ENCODE peak calls at places on chromosome 7, in four cellular contexts. O is K562, Q is HepG2, T is GM12878. H is an unnamed sample.

GRCh38 chr7:28400838-28401360 is 11.4 kb upstream of the CREB5 start:
- DNase-seq in Q (no peak), O (no peak), T (no peak), H (no peak)

GRCh38 chr7:2553108-2553507 is 2.2 kb downstream of the BRAT1 start:
- DNase-seq in Q (no peak), O (no peak), T (no peak), H (no peak)

GRCh38 chr7:20228654-20229053 is 11.5 kb upstream of the MACC1 start:
- DNase-seq in T (no peak), O (no peak), Q (no peak), H (no peak)

GRCh38 chr7:12467837-12468236 is 64.2 kb upstream of the VWDE start:
- DNase-seq in T (no peak), O (no peak), Q (no peak), H (no peak)

GRCh38 chr7:15461576-15461975 is 100.2 kb downstream of the AGMO start:
- DNase-seq in O (no peak), Q (no peak), T (no peak), H (no peak)

GRCh38 chr7:47600199-47601118 is 18.5 kb upstream of the TNS3 start:
- DNase-seq in Q (no peak), T (no peak), O (no peak), H (no peak)

GRCh38 chr7:42107484-42107883 is 129.5 kb downstream of the GLI3 start:
- DNase-seq in T (no peak), Q (no peak), O (no peak), H (no peak)

GRCh38 chr7:153290066-153290465 is 530.5 kb downstream of the ACTR3B start:
- DNase-seq in Q (no peak), O (no peak), T (no peak), H (no peak)

GRCh38 chr7:65463184-65463583 is 89.5 kb downstream of the ZNF92 start:
- DNase-seq in T (no peak), O (no peak), Q (no peak), H (no peak)

GRCh38 chr7:51344406-51344805 is 27.8 kb upstream of the COBL start:
- DNase-seq in T (no peak), Q (peak; percentile 27), O (no peak), H (no peak)

GRCh38 chr7:11491811-11492210 is 340.2 kb downstream of the THSD7A start:
- DNase-seq in T (no peak), O (no peak), Q (no peak), H (no peak)

GRCh38 chr7:93148727-93149126 is 542 bp upstream of the SAMD9L start:
- DNase-seq in T (no peak), Q (no peak), O (no peak), H (no peak)

GRCh38 chr7:7524121-7524520 is 11.6 kb downstream of the COL28A1 start:
- DNase-seq in Q (no peak), T (no peak), O (no peak), H (no peak)

GRCh38 chr7:23205861-23206510 is 24.1 kb downstream of the NUP42 start:
- DNase-seq in Q (no peak), T (no peak), O (no peak), H (no peak)

GRCh38 chr7:73537051-73537450 is 15.0 kb upstream of the BAZ1B start:
- DNase-seq in Q (no peak), O (no peak), T (no peak), H (no peak)

DNA sequence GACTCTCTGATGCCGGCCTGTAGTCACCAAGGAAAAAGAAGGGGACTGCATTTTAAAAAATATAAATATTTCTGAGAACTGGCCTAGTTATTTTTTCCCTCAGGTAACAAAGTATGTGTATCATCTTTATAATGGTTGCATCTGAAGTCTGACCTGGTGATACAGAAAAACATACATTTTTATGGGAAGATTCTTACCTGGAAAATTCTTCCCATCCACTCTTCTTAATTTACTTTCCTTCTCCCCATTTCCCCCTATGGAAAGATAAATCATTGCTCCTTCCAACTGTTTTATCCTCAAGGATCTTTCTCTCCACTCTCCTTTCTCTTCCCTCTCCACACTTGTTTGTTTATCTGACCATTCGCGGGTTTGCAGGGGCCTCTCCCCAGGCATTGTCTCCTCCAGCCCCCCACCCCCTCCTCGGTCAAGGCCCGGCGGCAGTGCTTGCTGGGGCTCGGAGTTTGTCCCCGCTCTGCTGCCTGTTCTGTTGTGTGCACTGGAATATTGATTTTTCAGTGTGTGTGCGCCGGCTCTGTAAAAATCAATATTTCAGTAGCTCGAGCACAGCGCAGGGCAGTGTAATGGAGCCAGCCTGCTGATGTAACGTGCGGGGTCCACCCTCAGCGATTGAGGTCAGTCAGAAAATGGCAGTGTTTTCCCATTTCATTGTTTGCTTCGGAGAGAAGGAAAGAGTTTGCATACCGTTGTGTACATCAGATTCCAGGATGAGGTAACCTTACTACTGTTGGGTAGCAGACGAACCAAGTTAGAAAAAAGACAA is 199.5 kb upstream of the NFE2L3 start:
- DNase-seq in T (no peak), O (no peak), Q (peak; percentile 93), H (no peak)
- TF ChIP-seq ESRRA in T (no peak), O (no peak), Q (peak; percentile 51), H (no peak)

GRCh38 chr7:157493017-157493416 is 156.2 kb downstream of the DNAJB6 start:
- DNase-seq in Q (no peak), O (no peak), T (no peak), H (no peak)

GRCh38 chr7:157487046-157487770 is 150.4 kb downstream of the DNAJB6 start:
- DNase-seq in T (no peak), O (no peak), Q (no peak), H (no peak)

GRCh38 chr7:157488326-157488725 is 151.5 kb downstream of the DNAJB6 start:
- DNase-seq in O (no peak), Q (no peak), T (no peak), H (peak; percentile 39)

GRCh38 chr7:157488966-157489365 is 152.2 kb downstream of the DNAJB6 start:
- DNase-seq in Q (no peak), T (no peak), O (no peak), H (no peak)

GRCh38 chr7:157490465-157490912 is 153.7 kb downstream of the DNAJB6 start:
- DNase-seq in T (peak; percentile 25), O (peak; percentile 74), Q (peak; percentile 66), H (peak; percentile 77)
- TF ChIP-seq JUNB in T (no peak), O (peak; percentile 62), Q (no peak), H (peak; percentile 70)

DNA sequence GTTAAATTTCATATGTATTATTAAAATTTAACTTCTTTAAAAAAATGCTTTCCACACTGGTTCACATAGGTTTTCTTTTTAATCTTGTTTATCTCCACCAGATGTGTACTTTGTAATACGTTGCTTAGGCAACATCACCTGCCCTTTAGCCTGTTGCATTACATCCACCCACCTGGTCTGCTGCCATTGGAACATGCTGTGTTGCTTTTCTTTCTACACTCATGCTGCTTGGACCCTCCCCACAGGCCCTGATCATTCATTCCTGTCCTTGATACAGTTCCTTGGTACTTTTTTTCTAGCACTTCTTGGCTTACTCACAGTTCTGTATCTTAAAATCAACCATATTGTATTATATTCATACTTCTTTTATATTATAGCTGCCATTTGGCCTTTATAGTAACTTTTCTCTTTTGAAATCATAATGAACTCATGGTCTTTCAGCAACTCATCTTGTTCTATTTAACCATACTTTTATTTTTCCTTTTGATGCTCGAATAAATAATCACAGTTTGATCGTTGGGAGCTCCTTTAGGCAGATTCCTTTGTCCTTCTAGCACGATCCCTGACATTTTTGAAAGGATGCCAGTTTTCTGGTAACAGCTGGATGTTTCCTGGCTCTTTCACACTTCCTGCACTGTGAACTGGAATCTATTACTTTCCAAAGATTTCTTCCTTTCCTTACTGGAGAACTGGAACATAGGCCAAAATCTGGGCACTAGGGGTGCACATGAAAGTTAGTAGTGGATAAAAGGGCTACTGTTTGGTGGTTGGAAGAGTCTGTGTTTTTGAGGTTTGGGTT is 125.0 kb downstream of the CDK14 start:
- DNase-seq in T (no peak), Q (peak; percentile 53), O (no peak), H (no peak)
- TF ChIP-seq ESRRA in T (no peak), Q (no peak), O (no peak), H (no peak)

GRCh38 chr7:9488555-9488954 is 1055.1 kb downstream of the NXPH1 start:
- DNase-seq in Q (no peak), O (no peak), T (no peak), H (no peak)
- TF ChIP-seq JUNB in Q (no peak), O (peak; percentile 70), T (no peak), H (no peak)

GRCh38 chr7:98287486-98287959 is 6.0 kb downstream of the BRI3 start:
- DNase-seq in Q (peak; percentile 11), T (no peak), O (no peak), H (no peak)
- TF ChIP-seq ESRRA in Q (no peak), T (no peak), O (no peak), H (no peak)

GRCh38 chr7:39746162-39746782 is 122.9 kb downstream of the RALA start:
- DNase-seq in Q (peak; percentile 54), T (no peak), O (peak; percentile 77), H (peak; percentile 74)

GRCh38 chr7:39745320-39745719 is 121.9 kb downstream of the RALA start:
- DNase-seq in T (no peak), O (no peak), Q (no peak), H (no peak)

GRCh38 chr7:39744620-39745019 is 121.2 kb downstream of the RALA start:
- DNase-seq in O (no peak), T (no peak), Q (no peak), H (no peak)

DNA sequence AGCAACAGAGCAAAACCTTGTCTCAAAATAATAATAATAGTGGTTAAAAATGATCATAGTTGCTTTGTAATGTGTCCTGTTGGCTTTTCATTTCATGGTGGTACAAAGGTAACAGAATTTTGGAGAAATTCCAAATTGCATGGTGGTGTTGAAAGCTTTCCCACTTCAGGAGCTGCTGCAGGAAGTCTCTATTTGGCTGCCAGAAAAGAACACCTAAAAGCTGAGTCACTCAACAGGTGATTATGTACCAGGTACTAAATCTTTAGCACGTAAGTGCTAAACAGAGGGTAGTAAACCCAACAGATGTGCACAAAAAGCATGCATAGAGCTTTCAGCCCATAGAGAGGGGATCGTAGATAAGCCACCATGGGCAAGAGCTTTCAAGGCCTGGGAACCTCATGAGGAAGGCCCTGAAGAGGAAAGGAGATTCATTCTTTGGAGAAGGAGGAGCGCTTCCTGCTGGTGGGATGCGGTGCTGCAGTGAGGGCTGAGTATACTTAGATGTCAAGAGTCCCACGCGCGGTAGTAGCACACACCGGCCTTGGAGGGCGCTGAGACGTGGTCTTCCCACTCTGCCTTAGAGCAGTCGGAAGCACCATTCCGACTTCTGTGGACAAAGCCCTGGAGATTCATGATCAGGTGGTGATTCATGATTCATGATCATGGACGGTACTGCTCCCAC is 118.7 kb downstream of the RALA start:
- DNase-seq in T (no peak), O (peak; percentile 71), Q (no peak), H (peak; percentile 38)
- TF ChIP-seq JUNB in T (no peak), O (no peak), Q (no peak), H (no peak)

GRCh38 chr7:80604436-80604835 is 34.0 kb upstream of the CD36 start:
- DNase-seq in T (no peak), O (no peak), Q (no peak), H (no peak)
- TF ChIP-seq ESRRA in T (no peak), O (no peak), Q (no peak), H (no peak)

GRCh38 chr7:121337398-121337797 is 8.6 kb downstream of the WNT16 start:
- DNase-seq in T (no peak), Q (no peak), O (peak; percentile 47), H (no peak)
- TF ChIP-seq JUNB in T (no peak), Q (no peak), O (no peak), H (no peak)

H was measured in A549.